ENCODE peak calls at places on chromosome 10, in seven cellular contexts. G, A, T, J, D, K and Z are unnamed samples.

GRCh38 chr10:100969175-100970075 is at the start of gene SEMA4G:
- DNase-seq in G (peak), A (peak), T (no peak), J (no peak), D (peak), K (peak), Z (peak)

GRCh38 chr10:3935141-3935540 is 150.1 kb upstream of the KLF6 start:
- DNase-seq in G (peak), A (peak), T (no peak), J (peak), D (peak), K (peak), Z (peak)

GRCh38 chr10:88794731-88795130 is 7.8 kb upstream of the LIPM start:
- DNase-seq in G (no peak), A (no peak), T (no peak), J (no peak), D (no peak), K (no peak), Z (no peak)

GRCh38 chr10:111175786-111176185 is 99.0 kb downstream of the ADRA2A start:
- DNase-seq in G (no peak), A (no peak), T (no peak), J (no peak), D (no peak), K (no peak), Z (no peak)

GRCh38 chr10:35783305-35783838 is 141.3 kb upstream of the FZD8 start:
- DNase-seq in G (no peak), A (no peak), T (no peak), J (peak), D (no peak), K (peak), Z (peak)

GRCh38 chr10:90947025-90947960 is 26.4 kb upstream of the ANKRD1 start:
- DNase-seq in G (peak), A (peak), T (no peak), J (no peak), D (peak), K (peak), Z (peak)

GRCh38 chr10:124827474-124827873 is 25.9 kb downstream of the ABRAXAS2 start:
- DNase-seq in G (peak), A (peak), T (no peak), J (peak), D (peak), K (peak), Z (peak)

GRCh38 chr10:43230101-43230908 is 36.6 kb downstream of the RASGEF1A start:
- DNase-seq in G (no peak), A (no peak), T (no peak), J (no peak), D (no peak), K (no peak), Z (no peak)

GRCh38 chr10:79069325-79070090 is 742 bp downstream of the ZMIZ1 start:
- DNase-seq in G (peak), A (peak), T (no peak), J (no peak), D (peak), K (peak), Z (peak)

GRCh38 chr10:63586048-63586447 is 64.8 kb downstream of the REEP3 start:
- DNase-seq in G (no peak), A (no peak), T (no peak), J (no peak), D (no peak), K (no peak), Z (no peak)

GRCh38 chr10:6350609-6351008 is 147.9 kb downstream of the PFKFB3 start:
- DNase-seq in G (no peak), A (no peak), T (no peak), J (no peak), D (peak), K (no peak), Z (no peak)

GRCh38 chr10:44647877-44648542 is 263.1 kb upstream of the CXCL12 start:
- DNase-seq in G (no peak), A (peak), T (no peak), J (peak), D (no peak), K (no peak), Z (peak)

GRCh38 chr10:69714572-69714971 is 84.5 kb downstream of the FAM241B start:
- DNase-seq in G (no peak), A (no peak), T (no peak), J (no peak), D (no peak), K (no peak), Z (no peak)

GRCh38 chr10:31959461-31960173 is 31.0 kb upstream of the ARHGAP12 start:
- DNase-seq in G (no peak), A (no peak), T (no peak), J (no peak), D (no peak), K (no peak), Z (no peak)

GRCh38 chr10:52999681-53000080 is 227.1 kb upstream of the MBL2 start:
- DNase-seq in G (no peak), A (no peak), T (no peak), J (no peak), D (no peak), K (no peak), Z (no peak)

GRCh38 chr10:113459672-113460280 is 93.1 kb upstream of the HABP2 start:
- DNase-seq in G (no peak), A (no peak), T (no peak), J (no peak), D (no peak), K (no peak), Z (no peak)

GRCh38 chr10:8023851-8024250 is 30.6 kb upstream of the GATA3 start:
- DNase-seq in G (no peak), A (no peak), T (no peak), J (no peak), D (no peak), K (no peak), Z (no peak)

GRCh38 chr10:95788830-95789229 is 32.9 kb downstream of the ENTPD1 start:
- DNase-seq in G (peak), A (peak), T (no peak), J (no peak), D (no peak), K (no peak), Z (peak)

GRCh38 chr10:9209105-9209798 is 1154.8 kb downstream of the GATA3 start:
- DNase-seq in G (peak), A (peak), T (peak), J (peak), D (peak), K (peak), Z (peak)

GRCh38 chr10:119595134-119595714 is 1.5 kb downstream of the TIAL1 start:
- DNase-seq in G (peak), A (peak), T (no peak), J (peak), D (no peak), K (peak), Z (peak)

GRCh38 chr10:23917251-23917908 is 291.6 kb upstream of the KIAA1217 start:
- DNase-seq in G (no peak), A (no peak), T (no peak), J (no peak), D (peak), K (no peak), Z (no peak)

GRCh38 chr10:33703897-33704825 is 369.7 kb upstream of the NRP1 start:
- DNase-seq in G (no peak), A (peak), T (no peak), J (no peak), D (no peak), K (peak), Z (peak)

GRCh38 chr10:45420453-45421192 is 46.6 kb downstream of the ALOX5 start:
- DNase-seq in G (peak), A (peak), T (no peak), J (no peak), D (peak), K (peak), Z (peak)

GRCh38 chr10:98172495-98172894 is 38.0 kb downstream of the R3HCC1L start:
- DNase-seq in G (no peak), A (peak), T (no peak), J (peak), D (no peak), K (no peak), Z (no peak)